ENCODE peak calls at places on chromosome 17, in eight cellular contexts. One of them, this sample, is unnamed.

GRCh38 chr17:42067371-42068180 is 17.2 kb upstream of the C17orf113 start:
- DNase-seq in CD8-positive, alpha-beta memory T cell: peak; percentile 62
- DNase-seq in astrocyte: no peak
- DNase-seq in Caco-2: peak; percentile 82
- DNase-seq in heart right ventricle: peak; percentile 48
- DNase-seq in PC-3: peak; percentile 62
- DNase-seq in adipocyte: peak; percentile 76
- DNase-seq in PC-9: no peak
- DNase-seq in this sample: no peak

GRCh38 chr17:6660765-6661463 is 9.4 kb downstream of the C17orf100 start:
- DNase-seq in CD8-positive, alpha-beta memory T cell: no peak
- DNase-seq in astrocyte: no peak
- DNase-seq in Caco-2: no peak
- DNase-seq in heart right ventricle: no peak
- DNase-seq in PC-3: no peak
- DNase-seq in adipocyte: no peak
- DNase-seq in PC-9: no peak
- DNase-seq in this sample: no peak

GRCh38 chr17:9284884-9285283 is 263.6 kb downstream of the NTN1 start:
- DNase-seq in CD8-positive, alpha-beta memory T cell: no peak
- DNase-seq in astrocyte: no peak
- DNase-seq in Caco-2: no peak
- DNase-seq in heart right ventricle: peak; percentile 62
- DNase-seq in PC-3: no peak
- DNase-seq in adipocyte: no peak
- DNase-seq in PC-9: no peak
- DNase-seq in this sample: no peak

GRCh38 chr17:5785343-5785742 is 201.0 kb upstream of the NLRP1 start:
- DNase-seq in CD8-positive, alpha-beta memory T cell: no peak
- DNase-seq in astrocyte: peak; percentile 75
- DNase-seq in Caco-2: no peak
- DNase-seq in heart right ventricle: no peak
- DNase-seq in PC-3: peak; percentile 85
- DNase-seq in adipocyte: peak; percentile 42
- DNase-seq in PC-9: no peak
- DNase-seq in this sample: peak; percentile 35

GRCh38 chr17:67594115-67594878 is 123.4 kb upstream of the NOL11 start:
- DNase-seq in CD8-positive, alpha-beta memory T cell: no peak
- DNase-seq in astrocyte: no peak
- DNase-seq in Caco-2: peak; percentile 20
- DNase-seq in heart right ventricle: no peak
- DNase-seq in PC-3: no peak
- DNase-seq in adipocyte: no peak
- DNase-seq in PC-9: no peak
- DNase-seq in this sample: no peak

GRCh38 chr17:33284022-33284421 is 9.1 kb downstream of the ASIC2 start:
- DNase-seq in CD8-positive, alpha-beta memory T cell: no peak
- DNase-seq in astrocyte: peak; percentile 82
- DNase-seq in Caco-2: no peak
- DNase-seq in heart right ventricle: no peak
- DNase-seq in PC-3: peak; percentile 81
- DNase-seq in adipocyte: peak; percentile 18
- DNase-seq in PC-9: peak; percentile 40
- DNase-seq in this sample: peak; percentile 71

GRCh38 chr17:64202683-64203430 is 60.2 kb downstream of the TEX2 start:
- DNase-seq in CD8-positive, alpha-beta memory T cell: no peak
- DNase-seq in astrocyte: peak; percentile 86
- DNase-seq in Caco-2: no peak
- DNase-seq in heart right ventricle: no peak
- DNase-seq in PC-3: peak; percentile 86
- DNase-seq in adipocyte: peak; percentile 75
- DNase-seq in PC-9: peak; percentile 84
- DNase-seq in this sample: peak; percentile 59

GRCh38 chr17:15886804-15887203 is 58.1 kb upstream of the ADORA2B start:
- DNase-seq in CD8-positive, alpha-beta memory T cell: no peak
- DNase-seq in astrocyte: no peak
- DNase-seq in Caco-2: no peak
- DNase-seq in heart right ventricle: no peak
- DNase-seq in PC-3: no peak
- DNase-seq in adipocyte: no peak
- DNase-seq in PC-9: no peak
- DNase-seq in this sample: no peak

GRCh38 chr17:72811976-72812687 is 280.4 kb downstream of the SLC39A11 start:
- DNase-seq in CD8-positive, alpha-beta memory T cell: no peak
- DNase-seq in astrocyte: no peak
- DNase-seq in Caco-2: no peak
- DNase-seq in heart right ventricle: no peak
- DNase-seq in PC-3: no peak
- DNase-seq in adipocyte: no peak
- DNase-seq in PC-9: no peak
- DNase-seq in this sample: no peak

GRCh38 chr17:57292086-57292485 is 35.8 kb downstream of the MSI2 start:
- DNase-seq in CD8-positive, alpha-beta memory T cell: no peak
- DNase-seq in astrocyte: no peak
- DNase-seq in Caco-2: no peak
- DNase-seq in heart right ventricle: no peak
- DNase-seq in PC-3: no peak
- DNase-seq in adipocyte: no peak
- DNase-seq in PC-9: no peak
- DNase-seq in this sample: no peak

GRCh38 chr17:57289613-57290012 is 33.3 kb downstream of the MSI2 start:
- DNase-seq in CD8-positive, alpha-beta memory T cell: no peak
- DNase-seq in astrocyte: no peak
- DNase-seq in Caco-2: no peak
- DNase-seq in heart right ventricle: no peak
- DNase-seq in PC-3: no peak
- DNase-seq in adipocyte: no peak
- DNase-seq in PC-9: no peak
- DNase-seq in this sample: no peak

GRCh38 chr17:57293077-57293476 is 36.8 kb downstream of the MSI2 start:
- DNase-seq in CD8-positive, alpha-beta memory T cell: no peak
- DNase-seq in astrocyte: peak; percentile 80
- DNase-seq in Caco-2: peak; percentile 80
- DNase-seq in heart right ventricle: no peak
- DNase-seq in PC-3: no peak
- DNase-seq in adipocyte: no peak
- DNase-seq in PC-9: peak; percentile 54
- DNase-seq in this sample: peak; percentile 93

GRCh38 chr17:57289130-57289529 is 32.8 kb downstream of the MSI2 start:
- DNase-seq in CD8-positive, alpha-beta memory T cell: no peak
- DNase-seq in astrocyte: no peak
- DNase-seq in Caco-2: no peak
- DNase-seq in heart right ventricle: no peak
- DNase-seq in PC-3: no peak
- DNase-seq in adipocyte: no peak
- DNase-seq in PC-9: no peak
- DNase-seq in this sample: no peak

DNA sequence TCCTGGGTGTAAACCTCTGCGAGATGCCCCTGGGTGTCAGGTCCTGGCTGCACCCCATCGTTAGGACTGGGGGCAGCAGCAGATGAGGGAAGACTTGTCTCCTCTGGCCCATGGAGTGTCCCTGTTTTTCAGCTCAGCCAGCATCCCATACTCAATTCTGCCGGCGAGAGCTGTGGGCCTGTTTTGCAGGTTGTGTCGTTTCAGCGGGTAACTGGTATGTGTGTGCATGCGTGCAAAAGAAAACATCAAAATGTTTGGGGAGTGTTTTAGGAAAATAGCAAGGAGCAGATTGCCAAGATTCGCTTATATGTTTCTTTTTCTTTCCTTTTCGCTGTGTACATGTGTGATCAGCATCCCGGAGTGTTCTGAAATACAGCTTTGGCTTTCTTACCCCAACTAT is 34.6 kb downstream of the MSI2 start:
- DNase-seq in CD8-positive, alpha-beta memory T cell: no peak
- DNase-seq in astrocyte: no peak
- DNase-seq in Caco-2: no peak
- DNase-seq in heart right ventricle: no peak
- DNase-seq in PC-3: no peak
- DNase-seq in adipocyte: no peak
- DNase-seq in PC-9: no peak
- DNase-seq in this sample: no peak
- H3K4me1 ChIP-seq in CD8-positive, alpha-beta memory T cell: peaks cover 21% of the 10 kb centered on the region
- H3K4me1 ChIP-seq in astrocyte: peaks cover 46% of the 10 kb centered on the region
- H3K4me1 ChIP-seq in Caco-2: peaks cover 39% of the 10 kb centered on the region
- H3K4me1 ChIP-seq in heart right ventricle: peaks cover 36% of the 10 kb centered on the region
- H3K4me1 ChIP-seq in PC-3: peaks cover 21% of the 10 kb centered on the region
- H3K4me1 ChIP-seq in adipocyte: no peaks in the 10 kb centered on the region
- H3K4me1 ChIP-seq in PC-9: no peaks in the 10 kb centered on the region
- H3K4me1 ChIP-seq in this sample: peaks cover 8% of the 10 kb centered on the region

GRCh38 chr17:78785663-78786057 is 3.6 kb upstream of the CYTH1 start:
- DNase-seq in CD8-positive, alpha-beta memory T cell: no peak
- DNase-seq in astrocyte: no peak
- DNase-seq in Caco-2: no peak
- DNase-seq in heart right ventricle: no peak
- DNase-seq in PC-3: no peak
- DNase-seq in adipocyte: no peak
- DNase-seq in PC-9: no peak
- DNase-seq in this sample: no peak

GRCh38 chr17:78783711-78784396 is 1.8 kb upstream of the CYTH1 start:
- DNase-seq in CD8-positive, alpha-beta memory T cell: no peak
- DNase-seq in astrocyte: no peak
- DNase-seq in Caco-2: no peak
- DNase-seq in heart right ventricle: no peak
- DNase-seq in PC-3: no peak
- DNase-seq in adipocyte: no peak
- DNase-seq in PC-9: no peak
- DNase-seq in this sample: no peak

GRCh38 chr17:78787444-78787843 is 5.4 kb upstream of the CYTH1 start:
- DNase-seq in CD8-positive, alpha-beta memory T cell: no peak
- DNase-seq in astrocyte: no peak
- DNase-seq in Caco-2: no peak
- DNase-seq in heart right ventricle: no peak
- DNase-seq in PC-3: peak; percentile 31
- DNase-seq in adipocyte: no peak
- DNase-seq in PC-9: no peak
- DNase-seq in this sample: peak; percentile 19

GRCh38 chr17:78784397-78784751 is 2.3 kb upstream of the CYTH1 start:
- DNase-seq in CD8-positive, alpha-beta memory T cell: no peak
- DNase-seq in astrocyte: no peak
- DNase-seq in Caco-2: no peak
- DNase-seq in heart right ventricle: no peak
- DNase-seq in PC-3: no peak
- DNase-seq in adipocyte: no peak
- DNase-seq in PC-9: no peak
- DNase-seq in this sample: no peak

DNA sequence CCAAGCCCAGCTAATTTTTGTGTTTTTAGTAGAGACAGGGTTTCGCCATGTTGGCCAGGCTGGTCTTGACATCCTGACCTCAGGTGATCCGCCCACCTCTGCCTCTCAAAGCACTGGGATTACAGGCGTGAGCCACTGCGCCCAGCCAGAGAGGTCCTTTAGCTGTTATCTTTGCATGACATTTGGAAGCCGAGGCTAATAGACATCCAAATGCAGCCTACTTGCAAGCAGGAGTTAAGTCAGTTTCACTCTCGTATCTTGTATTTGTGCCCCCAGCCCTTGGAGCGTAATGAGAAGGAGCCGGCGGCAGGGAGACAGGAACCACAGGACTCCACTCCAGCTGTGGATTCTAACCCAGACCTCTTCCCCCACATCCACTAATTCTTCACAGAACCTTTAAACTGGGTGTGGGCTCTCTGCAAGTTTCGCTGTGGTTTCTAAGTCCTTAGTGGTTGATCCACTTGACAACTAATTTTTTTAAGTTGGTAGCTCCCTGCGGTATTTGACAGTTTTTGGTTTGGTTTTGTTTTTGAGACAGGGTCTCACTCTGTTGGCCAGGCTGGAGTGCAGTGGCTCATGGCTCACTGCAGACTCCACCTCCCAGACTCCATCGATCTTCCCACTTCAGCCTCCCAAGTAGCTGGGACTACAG is 3.1 kb upstream of the CYTH1 start:
- DNase-seq in CD8-positive, alpha-beta memory T cell: no peak
- DNase-seq in astrocyte: no peak
- DNase-seq in Caco-2: no peak
- DNase-seq in heart right ventricle: no peak
- DNase-seq in PC-3: no peak
- DNase-seq in adipocyte: no peak
- DNase-seq in PC-9: no peak
- DNase-seq in this sample: no peak
- H3K4me1 ChIP-seq in CD8-positive, alpha-beta memory T cell: peaks cover 72% of the 10 kb centered on the region
- H3K4me1 ChIP-seq in astrocyte: peaks cover 12% of the 10 kb centered on the region
- H3K4me1 ChIP-seq in Caco-2: peaks cover 7% of the 10 kb centered on the region
- H3K4me1 ChIP-seq in heart right ventricle: peaks cover 31% of the 10 kb centered on the region
- H3K4me1 ChIP-seq in PC-3: peaks cover 8% of the 10 kb centered on the region
- H3K4me1 ChIP-seq in adipocyte: peaks cover 17% of the 10 kb centered on the region
- H3K4me1 ChIP-seq in PC-9: no peaks in the 10 kb centered on the region
- H3K4me1 ChIP-seq in this sample: no peaks in the 10 kb centered on the region

DNA sequence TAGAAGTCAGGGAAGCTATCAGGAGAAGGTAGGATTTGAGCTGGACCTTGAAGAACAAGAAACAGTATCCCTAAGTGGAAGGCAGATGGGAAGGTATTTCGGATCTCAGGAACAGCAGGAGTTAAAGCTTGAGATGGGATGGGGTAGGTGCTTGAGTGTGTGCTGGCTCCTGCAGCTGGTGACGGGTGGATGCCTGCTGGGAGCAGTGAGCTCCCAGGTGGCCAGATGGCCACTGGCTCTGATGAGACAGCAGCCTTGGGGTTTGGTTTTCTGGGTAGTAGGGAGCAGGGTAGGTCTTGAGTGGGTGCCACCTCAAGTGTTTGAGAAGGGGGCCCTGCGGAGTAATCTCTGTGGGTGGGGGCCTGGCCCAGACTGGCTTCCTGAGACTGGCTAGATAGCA is 10.3 kb downstream of the EPN2 start:
- DNase-seq in CD8-positive, alpha-beta memory T cell: no peak
- DNase-seq in astrocyte: no peak
- DNase-seq in Caco-2: no peak
- DNase-seq in heart right ventricle: no peak
- DNase-seq in PC-3: no peak
- DNase-seq in adipocyte: no peak
- DNase-seq in PC-9: no peak
- DNase-seq in this sample: no peak
- H3K4me1 ChIP-seq in CD8-positive, alpha-beta memory T cell: no peaks in the 10 kb centered on the region
- H3K4me1 ChIP-seq in astrocyte: peaks cover 30% of the 10 kb centered on the region
- H3K4me1 ChIP-seq in Caco-2: peaks cover 17% of the 10 kb centered on the region
- H3K4me1 ChIP-seq in heart right ventricle: peaks cover 87% of the 10 kb centered on the region
- H3K4me1 ChIP-seq in PC-3: peaks cover 35% of the 10 kb centered on the region
- H3K4me1 ChIP-seq in adipocyte: peaks cover 34% of the 10 kb centered on the region
- H3K4me1 ChIP-seq in PC-9: peaks cover 44% of the 10 kb centered on the region
- H3K4me1 ChIP-seq in this sample: peaks cover 13% of the 10 kb centered on the region

GRCh38 chr17:40318835-40319332 is 9.9 kb downstream of the RARA start:
- DNase-seq in CD8-positive, alpha-beta memory T cell: no peak
- DNase-seq in astrocyte: no peak
- DNase-seq in Caco-2: no peak
- DNase-seq in heart right ventricle: peak; percentile 20
- DNase-seq in PC-3: no peak
- DNase-seq in adipocyte: no peak
- DNase-seq in PC-9: no peak
- DNase-seq in this sample: no peak
- H3K4me1 ChIP-seq in CD8-positive, alpha-beta memory T cell: peaks cover 77% of the 10 kb centered on the region
- H3K4me1 ChIP-seq in astrocyte: peaks cover 84% of the 10 kb centered on the region
- H3K4me1 ChIP-seq in Caco-2: peaks cover 19% of the 10 kb centered on the region
- H3K4me1 ChIP-seq in heart right ventricle: peaks cover 88% of the 10 kb centered on the region
- H3K4me1 ChIP-seq in PC-3: peaks cover 74% of the 10 kb centered on the region
- H3K4me1 ChIP-seq in adipocyte: peaks cover 68% of the 10 kb centered on the region
- H3K4me1 ChIP-seq in PC-9: peaks cover 85% of the 10 kb centered on the region
- H3K4me1 ChIP-seq in this sample: peaks cover 48% of the 10 kb centered on the region